ENCODE peak calls at places on chromosomes 1 and 21, in four cellular contexts. J is mucosa of descending colon, V is AG09309, Q is NT2/D1. I is an unnamed sample.

GRCh38 chr1:248696261-248696660 is 6.3 kb downstream of the OR14I1 start:
- DNase-seq in J (no peak), V (no peak), Q (no peak), I (peak; percentile 11)

GRCh38 chr1:153776352-153776751 is 1.1 kb downstream of the SLC27A3 start:
- DNase-seq in J (peak; percentile 56), V (no peak), Q (no peak), I (no peak)

GRCh38 chr1:177964336-177964735 is 5.5 kb downstream of the SEC16B start:
- DNase-seq in J (no peak), V (no peak), Q (no peak), I (no peak)

GRCh38 chr1:44609768-44610526 is 64.3 kb downstream of the TMEM53 start:
- DNase-seq in J (no peak), V (no peak), Q (no peak), I (no peak)

GRCh38 chr1:3775498-3776230 is 3.1 kb downstream of the SMIM1 start:
- DNase-seq in J (peak; percentile 82), V (no peak), Q (no peak), I (peak; percentile 46)

GRCh38 chr21:18168108-18168507 is 76.5 kb upstream of the CHODL start:
- DNase-seq in J (no peak), V (no peak), Q (no peak), I (no peak)

GRCh38 chr1:217313096-217313495 is 317.8 kb downstream of the GPATCH2 start:
- DNase-seq in J (no peak), V (no peak), Q (no peak), I (no peak)

GRCh38 chr1:153833171-153833570 is 58.0 kb downstream of the SLC27A3 start:
- DNase-seq in J (no peak), V (no peak), Q (no peak), I (no peak)

GRCh38 chr1:214187152-214187900 is 93.6 kb upstream of the SMYD2 start:
- DNase-seq in J (no peak), V (no peak), Q (peak; percentile 11), I (no peak)

GRCh38 chr1:11700655-11701467 is 9.4 kb downstream of the DRAXIN start:
- DNase-seq in J (no peak), V (no peak), Q (no peak), I (no peak)

GRCh38 chr1:101004061-101004460 is 21.5 kb downstream of the DPH5 start:
- DNase-seq in J (no peak), V (no peak), Q (no peak), I (no peak)

GRCh38 chr1:239547987-239548386 is 161.6 kb downstream of the CHRM3 start:
- DNase-seq in J (no peak), V (no peak), Q (no peak), I (no peak)

GRCh38 chr1:3453891-3454810 is at the start of gene ARHGEF16:
- DNase-seq in J (peak; percentile 91), V (no peak), Q (peak; percentile 39), I (no peak)

GRCh38 chr1:219416598-219417238 is 196.2 kb downstream of the ZC3H11B start:
- DNase-seq in J (no peak), V (no peak), Q (peak; percentile 42), I (peak; percentile 22)

GRCh38 chr21:37874904-37875780 is 41.1 kb downstream of the KCNJ6 start:
- DNase-seq in J (no peak), V (no peak), Q (no peak), I (no peak)

DNA sequence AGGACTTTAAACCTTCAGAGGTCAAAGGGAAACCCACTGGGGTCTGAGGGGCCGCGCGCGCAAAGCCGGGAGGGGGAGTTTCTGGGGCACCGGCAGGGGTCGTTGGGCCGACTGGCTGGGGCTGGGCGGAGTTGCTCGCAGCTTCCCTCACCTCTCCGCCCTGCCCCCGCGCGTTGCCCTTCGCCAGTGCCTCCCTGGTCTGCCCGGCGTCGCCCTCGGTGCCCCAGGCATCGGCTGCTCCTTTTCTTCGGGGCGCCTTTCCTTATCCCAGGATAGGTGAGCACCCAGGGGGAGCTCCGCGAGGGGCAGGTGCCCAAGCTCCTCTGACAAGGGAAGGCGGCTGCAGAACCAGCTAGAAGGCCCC is 390 bp upstream of the NGF start:
- DNase-seq in J (peak; percentile 47), V (no peak), Q (no peak), I (no peak)
- H3K4me3 ChIP-seq in J (no peak overlapping the region), V (peak overlapping the region; percentile 96), Q (peak overlapping the region; percentile 84), I (no peak overlapping the region)

GRCh38 chr1:24110642-24111263 is 1.2 kb downstream of the MYOM3 start:
- DNase-seq in J (no peak), V (no peak), Q (no peak), I (no peak)

GRCh38 chr1:24111264-24111997 is 504 bp downstream of the MYOM3 start:
- DNase-seq in J (no peak), V (no peak), Q (no peak), I (no peak)

GRCh38 chr1:24112381-24113169 is 640 bp upstream of the MYOM3 start:
- DNase-seq in J (peak; percentile 72), V (peak; percentile 42), Q (no peak), I (no peak)

GRCh38 chr1:24109686-24110475 is 2.1 kb downstream of the MYOM3 start:
- DNase-seq in J (no peak), V (no peak), Q (no peak), I (no peak)

GRCh38 chr1:24111998-24112380 is at the start of gene MYOM3:
- DNase-seq in J (no peak), V (no peak), Q (no peak), I (no peak)
- H3K4me3 ChIP-seq in J (no peak within 1 kb of the TSS), V (no peak within 1 kb of the TSS), Q (no peak within 1 kb of the TSS), I (no peak within 1 kb of the TSS)

GRCh38 chr1:23224721-23225648 is 7.7 kb upstream of the HTR1D start:
- DNase-seq in J (peak; percentile 70), V (peak; percentile 7), Q (no peak), I (no peak)
- H3K4me3 ChIP-seq in J (no peak overlapping the region), V (no peak overlapping the region), Q (no peak overlapping the region), I (no peak overlapping the region)

DNA sequence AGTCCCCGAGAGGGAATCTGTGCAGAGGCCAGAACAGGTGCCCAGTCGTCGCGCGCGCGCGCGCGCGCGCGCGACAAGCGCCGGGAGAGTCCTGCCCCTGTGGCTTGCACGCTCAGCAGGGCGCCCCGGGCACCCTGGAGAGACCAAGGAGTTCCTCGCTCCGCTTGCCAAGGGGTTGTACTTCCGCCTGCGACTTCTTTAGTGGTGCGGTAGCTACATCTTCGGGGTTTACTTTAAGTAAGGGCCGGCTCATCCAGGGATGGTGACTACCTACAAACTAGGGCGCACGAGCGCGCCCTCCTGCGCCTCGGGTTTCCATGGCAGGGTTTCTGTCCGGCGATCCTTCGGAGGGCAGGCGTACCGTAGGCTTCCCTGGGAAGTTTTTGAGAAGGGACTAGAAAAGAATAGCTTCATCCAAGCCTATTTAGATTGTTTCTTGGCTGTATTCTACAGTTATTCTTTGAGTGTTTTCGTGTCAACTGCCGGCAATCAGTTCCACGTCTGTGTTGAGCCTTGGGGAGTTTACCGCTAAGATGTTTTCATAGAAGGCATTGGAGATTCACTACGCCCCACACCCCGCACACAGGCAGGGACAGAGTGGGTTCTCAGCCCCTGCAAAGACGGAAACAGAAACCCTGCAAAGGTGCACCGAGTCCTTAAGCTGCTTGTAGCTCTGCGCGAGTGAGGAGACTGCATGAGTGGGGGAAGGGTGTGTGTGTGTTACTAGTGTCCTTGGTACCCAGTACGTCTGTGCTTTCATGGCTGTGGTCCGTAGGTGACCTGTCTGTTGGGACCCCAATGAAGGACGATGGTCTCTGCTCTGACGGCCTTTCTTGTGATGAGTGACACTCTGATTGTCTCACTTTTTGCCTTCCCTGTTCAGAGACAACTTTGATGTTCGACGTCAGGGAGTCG is 1.7 kb downstream of the LHX4 start:
- DNase-seq in J (no peak), V (no peak), Q (no peak), I (no peak)
- H3K4me3 ChIP-seq in J (no peak overlapping the region), V (peak overlapping the region; percentile 36), Q (peak overlapping the region; percentile 39), I (no peak overlapping the region)

GRCh38 chr1:66248257-66248656 is 285.7 kb upstream of the SGIP1 start:
- DNase-seq in J (no peak), V (no peak), Q (no peak), I (no peak)

GRCh38 chr1:66248746-66249145 is 285.2 kb upstream of the SGIP1 start:
- DNase-seq in J (no peak), V (no peak), Q (no peak), I (no peak)

GRCh38 chr1:66247415-66248208 is 286.3 kb upstream of the SGIP1 start:
- DNase-seq in J (no peak), V (no peak), Q (no peak), I (peak; percentile 79)

GRCh38 chr1:66244429-66244828 is 289.5 kb upstream of the SGIP1 start:
- DNase-seq in J (no peak), V (no peak), Q (no peak), I (no peak)

GRCh38 chr1:66246371-66247262 is 287.3 kb upstream of the SGIP1 start:
- DNase-seq in J (no peak), V (no peak), Q (no peak), I (peak; percentile 23)
- H3K4me3 ChIP-seq in J (no peak overlapping the region), V (no peak overlapping the region), Q (no peak overlapping the region), I (peak overlapping the region; percentile 71)

GRCh38 chr1:157880621-157881020 is 39.0 kb upstream of the CD5L start:
- DNase-seq in J (no peak), V (no peak), Q (no peak), I (no peak)
- H3K4me3 ChIP-seq in J (no peak overlapping the region), V (no peak overlapping the region), Q (no peak overlapping the region), I (no peak overlapping the region)

GRCh38 chr21:28513450-28513849 is 479.2 kb downstream of the LTN1 start:
- DNase-seq in J (no peak), V (no peak), Q (no peak), I (no peak)
- H3K4me3 ChIP-seq in J (no peak overlapping the region), V (no peak overlapping the region), Q (no peak overlapping the region), I (no peak overlapping the region)

GRCh38 chr1:37795340-37796110 is 1.9 kb downstream of the MANEAL start:
- DNase-seq in J (peak; percentile 68), V (no peak), Q (peak; percentile 85), I (peak; percentile 50)

GRCh38 chr1:37797750-37798345 is 4.2 kb downstream of the MANEAL start:
- DNase-seq in J (no peak), V (peak; percentile 57), Q (no peak), I (no peak)

GRCh38 chr1:37793773-37794371 is at the start of gene MANEAL:
- DNase-seq in J (peak; percentile 62), V (no peak), Q (no peak), I (peak; percentile 26)

GRCh38 chr1:37792943-37793686 is 532 bp upstream of the MANEAL start:
- DNase-seq in J (no peak), V (no peak), Q (no peak), I (no peak)

GRCh38 chr1:37794372-37795339 is 1.0 kb downstream of the MANEAL start:
- DNase-seq in J (no peak), V (no peak), Q (no peak), I (no peak)
- H3K4me3 ChIP-seq in J (peak overlapping the region; percentile 22), V (peak overlapping the region; percentile 34), Q (peak overlapping the region; percentile 72), I (no peak overlapping the region)

I was measured in CD4-positive, CD25-positive, alpha-beta regulatory T cell.